ENCODE peak calls at places on chromosomes 6 and 20, in six cellular contexts. S is stromal cell of bone marrow, A is GM20000, E is T-helper 2 cell, H is AG20443, U is MCF 10A. Y is an unnamed sample.

GRCh38 chr6:121305957-121306607 is 28.2 kb downstream of the TBC1D32 start:
- DNase-seq in H (no peak), A (peak), S (no peak), U (peak), E (no peak), Y (peak)

GRCh38 chr20:41051426-41051825 is 22.8 kb downstream of the TOP1 start:
- DNase-seq in E (no peak), S (no peak), U (no peak), H (no peak), A (no peak), Y (no peak)

GRCh38 chr20:59047938-59048680 is 5.5 kb upstream of the PRELID3B start:
- DNase-seq in A (no peak), H (peak), E (no peak), S (peak), U (no peak), Y (no peak)

GRCh38 chr6:28923318-28924102 is at the start of gene TRIM27:
- DNase-seq in H (peak), A (peak), S (peak), E (peak), U (peak), Y (peak)

GRCh38 chr20:44517454-44517853 is 4.4 kb downstream of the SERINC3 start:
- DNase-seq in H (no peak), S (no peak), E (no peak), A (no peak), U (no peak), Y (no peak)

GRCh38 chr6:74851598-74851997 is 354.3 kb downstream of the COL12A1 start:
- DNase-seq in H (peak), E (no peak), S (no peak), A (no peak), U (peak), Y (no peak)

GRCh38 chr6:34114695-34115395 is 31.0 kb downstream of the GRM4 start:
- DNase-seq in S (no peak), U (no peak), E (no peak), H (no peak), A (no peak), Y (no peak)

GRCh38 chr6:11815231-11815630 is 36.6 kb upstream of the ADTRP start:
- DNase-seq in U (no peak), E (no peak), S (no peak), H (peak), A (no peak), Y (no peak)

GRCh38 chr20:658202-658601 is 5.2 kb upstream of the SRXN1 start:
- DNase-seq in U (no peak), H (no peak), A (no peak), S (no peak), E (no peak), Y (no peak)

GRCh38 chr6:30914854-30915590 is 984 bp downstream of the VARS2 start:
- DNase-seq in A (no peak), H (no peak), S (no peak), U (no peak), E (no peak), Y (no peak)

GRCh38 chr20:50283922-50284810 is 93.5 kb downstream of the CEBPB start:
- DNase-seq in U (peak), S (no peak), E (no peak), A (no peak), H (peak), Y (peak)

GRCh38 chr20:32577657-32578056 is 7.5 kb downstream of the NOL4L start:
- DNase-seq in A (no peak), S (no peak), E (no peak), H (no peak), U (no peak), Y (no peak)

GRCh38 chr6:135211306-135211702 is 30.2 kb downstream of the MYB start:
- DNase-seq in S (no peak), E (no peak), H (no peak), A (no peak), U (no peak), Y (no peak)